ENCODE peak calls at places on chromosome 15, in eight cellular contexts. D is A549, C is prostate gland, Q is A673, Y is foreskin fibroblast, I is HL-60, K is GM13976, P is kidney. E is an unnamed sample.
A peak's percentile ranks its signal among the peaks of the same experiment; 100 is the strongest.

GRCh38 chr15:69548771-69549170 is 96.2 kb downstream of the RPLP1 start:
- DNase-seq in K (no peak), Q (no peak), D (no peak), P (no peak), I (no peak), Y (no peak), C (no peak), E (no peak)

GRCh38 chr15:80177151-80177550 is 24.4 kb downstream of the FAH start:
- DNase-seq in I (no peak), K (no peak), P (no peak), C (no peak), Y (peak; percentile 74), D (no peak), Q (no peak), E (no peak)

GRCh38 chr15:36407647-36408046 is 171.8 kb upstream of the CDIN1 start:
- DNase-seq in P (no peak), K (no peak), Y (peak; percentile 78), Q (peak; percentile 55), D (no peak), I (no peak), C (no peak), E (no peak)

GRCh38 chr15:100353469-100353868 is 11.7 kb upstream of the ADAMTS17 start:
- DNase-seq in D (no peak), K (no peak), I (peak; percentile 71), Q (no peak), P (no peak), Y (no peak), C (no peak), E (no peak)

GRCh38 chr15:25811481-25811906 is 51.6 kb downstream of the ATP10A start:
- DNase-seq in D (no peak), C (no peak), Y (no peak), P (no peak), Q (no peak), K (no peak), I (no peak), E (no peak)

GRCh38 chr15:73004462-73004861 is 47.8 kb upstream of the NEO1 start:
- DNase-seq in K (no peak), C (no peak), P (no peak), D (no peak), Q (no peak), I (no peak), Y (no peak), E (no peak)

GRCh38 chr15:59247364-59247763 is 40.7 kb downstream of the LDHAL6B start:
- DNase-seq in D (peak; percentile 86), K (no peak), Q (peak; percentile 72), C (peak; percentile 43), I (peak; percentile 44), Y (peak; percentile 82), P (no peak), E (no peak)

GRCh38 chr15:74830868-74831267 is 4.4 kb downstream of the CPLX3 start:
- DNase-seq in D (no peak), C (no peak), K (no peak), Q (no peak), I (no peak), P (no peak), Y (no peak), E (no peak)

GRCh38 chr15:99507732-99508571 is 57.8 kb upstream of the MEF2A start:
- DNase-seq in D (no peak), Q (no peak), I (no peak), Y (peak; percentile 47), P (no peak), C (peak; percentile 25), K (no peak), E (no peak)

GRCh38 chr15:53974813-53975212 is 3.4 kb upstream of the UNC13C start:
- DNase-seq in D (peak; percentile 0), P (no peak), C (no peak), Q (no peak), Y (no peak), I (peak; percentile 35), K (no peak), E (no peak)

GRCh38 chr15:50127255-50127777 is 8.3 kb upstream of the ATP8B4 start:
- DNase-seq in I (no peak), K (no peak), Y (peak; percentile 48), D (no peak), P (no peak), Q (no peak), C (no peak), E (no peak)

GRCh38 chr15:39075311-39075710 is 505.6 kb upstream of the THBS1 start:
- DNase-seq in Q (no peak), I (no peak), P (no peak), D (no peak), Y (peak; percentile 37), K (no peak), C (no peak), E (no peak)

GRCh38 chr15:77654975-77655374 is 22.3 kb upstream of the LINGO1 start:
- DNase-seq in C (no peak), Q (peak; percentile 53), I (peak; percentile 31), P (no peak), D (peak; percentile 56), K (no peak), Y (peak; percentile 13), E (no peak)

GRCh38 chr15:47184003-47184404 is 533.3 kb upstream of the SEMA6D start:
- DNase-seq in Q (peak; percentile 75), D (no peak), K (peak; percentile 45), C (no peak), P (peak; percentile 81), Y (peak; percentile 63), I (peak; percentile 2), E (no peak)

GRCh38 chr15:66649235-66649984 is 52.6 kb upstream of the SMAD6 start:
- DNase-seq in Y (no peak), Q (no peak), P (no peak), I (no peak), D (no peak), K (no peak), C (no peak), E (no peak)

GRCh38 chr15:25891108-25891507 is 28.0 kb upstream of the ATP10A start:
- DNase-seq in I (no peak), D (no peak), K (no peak), Y (no peak), C (no peak), P (no peak), Q (no peak), E (no peak)

GRCh38 chr15:85044251-85044853 is 62.7 kb downstream of the PDE8A start:
- DNase-seq in C (peak; percentile 60), Q (peak; percentile 77), D (peak; percentile 89), Y (peak; percentile 68), I (peak; percentile 59), K (peak; percentile 38), P (no peak), E (no peak)

GRCh38 chr15:57169643-57170042 is 206.7 kb upstream of the CGNL1 start:
- DNase-seq in P (no peak), I (no peak), Y (no peak), D (no peak), C (no peak), K (no peak), Q (no peak), E (no peak)

GRCh38 chr15:57172925-57173324 is 203.4 kb upstream of the CGNL1 start:
- DNase-seq in K (no peak), Q (no peak), I (no peak), D (no peak), P (no peak), Y (peak; percentile 13), C (no peak), E (no peak)

GRCh38 chr15:57167821-57168395 is 208.4 kb upstream of the CGNL1 start:
- DNase-seq in P (no peak), Y (no peak), I (no peak), C (no peak), D (no peak), K (no peak), Q (no peak), E (no peak)

GRCh38 chr15:57165992-57166391 is 210.3 kb upstream of the CGNL1 start:
- DNase-seq in I (no peak), Q (no peak), Y (peak; percentile 37), D (no peak), K (no peak), P (no peak), C (no peak), E (no peak)

DNA sequence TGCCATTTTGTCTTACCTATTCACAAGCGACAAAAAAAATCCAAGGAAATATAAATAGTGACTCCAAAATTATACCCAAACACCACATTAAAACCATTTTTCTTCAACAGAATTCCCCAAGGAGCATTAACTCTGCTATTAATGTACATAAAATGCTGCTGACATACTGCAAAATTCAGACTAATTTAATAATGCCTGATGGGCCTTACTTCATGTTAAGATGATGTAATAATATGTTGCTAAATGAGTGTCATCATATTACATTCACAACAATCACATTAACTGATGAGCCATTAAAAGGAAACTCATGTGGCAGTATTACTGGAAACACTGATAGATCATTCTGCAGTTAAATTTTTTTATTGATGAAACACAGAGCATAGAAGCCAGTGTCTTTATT is 204.9 kb upstream of the CGNL1 start:
- DNase-seq in I (no peak), Y (peak; percentile 21), D (no peak), C (no peak), Q (no peak), P (no peak), K (no peak), E (no peak)
- TF ChIP-seq CTCF in I (no peak), Y (no peak), D (no peak), C (no peak), Q (no peak), P (no peak), K (no peak), E (no peak)

DNA sequence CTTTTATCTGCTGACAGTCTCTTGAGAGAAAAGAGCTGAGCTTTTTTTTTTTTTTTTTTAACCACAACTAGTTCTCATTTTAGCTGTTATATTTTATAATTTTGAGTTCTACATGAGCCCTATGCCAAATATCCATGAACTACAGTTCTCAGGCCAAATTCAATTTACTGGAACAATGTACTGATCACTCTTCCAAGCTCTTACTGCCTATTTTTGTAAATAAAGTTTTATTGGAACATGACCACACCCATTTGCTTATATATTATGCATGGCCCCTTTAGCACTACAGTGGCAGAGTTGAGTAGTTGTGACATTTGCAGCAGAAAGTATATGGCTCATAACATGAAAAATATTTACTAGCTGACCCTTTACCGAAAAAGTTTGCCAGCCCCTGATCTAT is 129.2 kb upstream of the SKOR1 start:
- DNase-seq in D (no peak), I (no peak), C (no peak), K (no peak), P (no peak), Q (no peak), Y (no peak), E (no peak)
- TF ChIP-seq CTCF in D (no peak), I (no peak), C (no peak), K (no peak), P (no peak), Q (no peak), Y (no peak), E (no peak)

GRCh38 chr15:90902656-90902995 is 476 bp upstream of the MAN2A2 start:
- DNase-seq in D (no peak), Y (no peak), Q (no peak), C (no peak), P (no peak), I (no peak), K (no peak), E (no peak)
- TF ChIP-seq CTCF in D (no peak), Y (no peak), Q (no peak), C (no peak), P (no peak), I (no peak), K (no peak), E (no peak)

DNA sequence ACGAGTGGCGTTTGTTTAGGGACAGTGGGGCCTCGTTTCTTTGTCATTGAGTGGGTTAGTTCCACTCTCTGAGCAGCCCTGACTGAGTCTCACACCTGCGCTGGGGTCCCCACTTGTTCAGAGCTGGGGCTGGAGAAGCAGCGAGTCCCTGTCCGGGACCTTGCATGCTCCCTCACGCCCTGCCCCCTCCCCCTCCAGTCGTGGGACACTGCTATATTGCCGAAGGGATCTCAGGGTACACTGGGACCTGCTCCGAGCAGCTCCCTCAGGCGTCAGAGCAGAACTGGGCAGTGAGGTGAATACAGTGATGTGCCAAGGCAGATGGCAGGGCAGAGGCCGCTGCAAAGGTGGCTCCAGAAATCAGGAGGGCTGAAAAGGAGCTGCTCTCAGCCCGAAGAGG is 59.9 kb upstream of the KLF13 start:
- DNase-seq in Y (no peak), C (peak; percentile 3), Q (no peak), P (no peak), K (no peak), D (no peak), I (peak; percentile 82), E (peak; percentile 59)
- TF ChIP-seq CTCF in Y (no peak), C (no peak), Q (no peak), P (no peak), K (no peak), D (no peak), I (no peak), E (no peak)